ENCODE peak calls at places on chromosomes 5 and 9, in ten cellular contexts. One of them, this sample, is unnamed.
A peak's percentile ranks its signal among the peaks of the same experiment; 100 is the strongest.

GRCh38 chr9:2596003-2596402 is 25.6 kb upstream of the VLDLR start:
- DNase-seq in fibroblast of lung: no peak
- DNase-seq in fibroblast of mammary gland: no peak
- DNase-seq in CD4-positive, alpha-beta T cell: no peak
- DNase-seq in glutamatergic neuron: no peak
- DNase-seq in lung: no peak
- DNase-seq in HL-60: no peak
- DNase-seq in AG09319: no peak
- DNase-seq in adrenal gland: no peak
- DNase-seq in dorsolateral prefrontal cortex: no peak
- DNase-seq in this sample: no peak

GRCh38 chr9:73441890-73442818 is 290.5 kb downstream of the ANXA1 start:
- DNase-seq in adrenal gland: no peak
- DNase-seq in dorsolateral prefrontal cortex: no peak
- DNase-seq in glutamatergic neuron: no peak
- DNase-seq in fibroblast of mammary gland: peak; percentile 32
- DNase-seq in AG09319: no peak
- DNase-seq in CD4-positive, alpha-beta T cell: no peak
- DNase-seq in HL-60: no peak
- DNase-seq in fibroblast of lung: peak; percentile 82
- DNase-seq in lung: no peak
- DNase-seq in this sample: no peak

GRCh38 chr5:152271420-152271819 is 133.7 kb downstream of the NMUR2 start:
- DNase-seq in adrenal gland: peak; percentile 43
- DNase-seq in glutamatergic neuron: no peak
- DNase-seq in CD4-positive, alpha-beta T cell: no peak
- DNase-seq in lung: no peak
- DNase-seq in HL-60: peak; percentile 4
- DNase-seq in fibroblast of lung: no peak
- DNase-seq in AG09319: no peak
- DNase-seq in dorsolateral prefrontal cortex: peak; percentile 8
- DNase-seq in fibroblast of mammary gland: peak; percentile 0
- DNase-seq in this sample: no peak

GRCh38 chr9:95494416-95495371 is 22.1 kb downstream of the PTCH1 start:
- DNase-seq in fibroblast of lung: peak; percentile 72
- DNase-seq in AG09319: no peak
- DNase-seq in CD4-positive, alpha-beta T cell: peak; percentile 82
- DNase-seq in glutamatergic neuron: peak; percentile 39
- DNase-seq in adrenal gland: peak; percentile 19
- DNase-seq in HL-60: no peak
- DNase-seq in fibroblast of mammary gland: no peak
- DNase-seq in dorsolateral prefrontal cortex: no peak
- DNase-seq in lung: no peak
- DNase-seq in this sample: no peak

GRCh38 chr9:974064-974992 is 2.1 kb upstream of the DMRT3 start:
- DNase-seq in adrenal gland: no peak
- DNase-seq in fibroblast of mammary gland: no peak
- DNase-seq in lung: no peak
- DNase-seq in HL-60: no peak
- DNase-seq in CD4-positive, alpha-beta T cell: no peak
- DNase-seq in fibroblast of lung: no peak
- DNase-seq in dorsolateral prefrontal cortex: no peak
- DNase-seq in glutamatergic neuron: no peak
- DNase-seq in AG09319: no peak
- DNase-seq in this sample: no peak

GRCh38 chr5:89353837-89354551 is 471.0 kb upstream of the MEF2C start:
- DNase-seq in AG09319: no peak
- DNase-seq in CD4-positive, alpha-beta T cell: no peak
- DNase-seq in fibroblast of lung: no peak
- DNase-seq in dorsolateral prefrontal cortex: no peak
- DNase-seq in adrenal gland: no peak
- DNase-seq in lung: no peak
- DNase-seq in HL-60: no peak
- DNase-seq in fibroblast of mammary gland: no peak
- DNase-seq in glutamatergic neuron: no peak
- DNase-seq in this sample: no peak

GRCh38 chr9:130823435-130823834 is 11.6 kb upstream of the ABL1 start:
- DNase-seq in fibroblast of mammary gland: peak; percentile 45
- DNase-seq in dorsolateral prefrontal cortex: no peak
- DNase-seq in AG09319: no peak
- DNase-seq in CD4-positive, alpha-beta T cell: no peak
- DNase-seq in lung: no peak
- DNase-seq in fibroblast of lung: peak; percentile 63
- DNase-seq in glutamatergic neuron: no peak
- DNase-seq in HL-60: no peak
- DNase-seq in adrenal gland: no peak
- DNase-seq in this sample: no peak

GRCh38 chr9:8095531-8096223 is 296.1 kb upstream of the DMAC1 start:
- DNase-seq in AG09319: no peak
- DNase-seq in fibroblast of mammary gland: no peak
- DNase-seq in dorsolateral prefrontal cortex: no peak
- DNase-seq in glutamatergic neuron: no peak
- DNase-seq in lung: peak; percentile 32
- DNase-seq in CD4-positive, alpha-beta T cell: no peak
- DNase-seq in HL-60: no peak
- DNase-seq in adrenal gland: no peak
- DNase-seq in fibroblast of lung: no peak
- DNase-seq in this sample: no peak

GRCh38 chr9:34139477-34140146 is 13.1 kb upstream of the DCAF12 start:
- DNase-seq in dorsolateral prefrontal cortex: no peak
- DNase-seq in fibroblast of mammary gland: peak; percentile 87
- DNase-seq in HL-60: peak; percentile 53
- DNase-seq in adrenal gland: peak; percentile 93
- DNase-seq in AG09319: peak; percentile 54
- DNase-seq in glutamatergic neuron: no peak
- DNase-seq in CD4-positive, alpha-beta T cell: no peak
- DNase-seq in lung: peak; percentile 65
- DNase-seq in fibroblast of lung: peak; percentile 92
- DNase-seq in this sample: no peak

GRCh38 chr5:57753446-57753845 is 270.8 kb upstream of the ACTBL2 start:
- DNase-seq in lung: no peak
- DNase-seq in CD4-positive, alpha-beta T cell: no peak
- DNase-seq in AG09319: no peak
- DNase-seq in dorsolateral prefrontal cortex: no peak
- DNase-seq in glutamatergic neuron: no peak
- DNase-seq in fibroblast of mammary gland: no peak
- DNase-seq in adrenal gland: no peak
- DNase-seq in fibroblast of lung: no peak
- DNase-seq in HL-60: no peak
- DNase-seq in this sample: no peak

GRCh38 chr9:24041294-24041693 is 215.3 kb upstream of the ELAVL2 start:
- DNase-seq in adrenal gland: no peak
- DNase-seq in lung: no peak
- DNase-seq in fibroblast of lung: peak; percentile 4
- DNase-seq in CD4-positive, alpha-beta T cell: no peak
- DNase-seq in dorsolateral prefrontal cortex: no peak
- DNase-seq in glutamatergic neuron: peak; percentile 15
- DNase-seq in fibroblast of mammary gland: no peak
- DNase-seq in HL-60: no peak
- DNase-seq in AG09319: no peak
- DNase-seq in this sample: no peak

GRCh38 chr9:3951266-3951665 is 348.6 kb downstream of the GLIS3 start:
- DNase-seq in fibroblast of lung: no peak
- DNase-seq in AG09319: no peak
- DNase-seq in dorsolateral prefrontal cortex: no peak
- DNase-seq in glutamatergic neuron: no peak
- DNase-seq in CD4-positive, alpha-beta T cell: no peak
- DNase-seq in HL-60: no peak
- DNase-seq in fibroblast of mammary gland: no peak
- DNase-seq in lung: no peak
- DNase-seq in adrenal gland: no peak
- DNase-seq in this sample: no peak

GRCh38 chr5:154849261-154849660 is 1.1 kb downstream of the FAXDC2 start:
- DNase-seq in CD4-positive, alpha-beta T cell: no peak
- DNase-seq in dorsolateral prefrontal cortex: no peak
- DNase-seq in fibroblast of mammary gland: no peak
- DNase-seq in adrenal gland: no peak
- DNase-seq in glutamatergic neuron: no peak
- DNase-seq in HL-60: no peak
- DNase-seq in lung: no peak
- DNase-seq in fibroblast of lung: no peak
- DNase-seq in AG09319: no peak
- DNase-seq in this sample: no peak

GRCh38 chr9:90726215-90726614 is 75.4 kb upstream of the SYK start:
- DNase-seq in CD4-positive, alpha-beta T cell: no peak
- DNase-seq in adrenal gland: no peak
- DNase-seq in HL-60: no peak
- DNase-seq in lung: no peak
- DNase-seq in fibroblast of lung: no peak
- DNase-seq in fibroblast of mammary gland: no peak
- DNase-seq in AG09319: no peak
- DNase-seq in dorsolateral prefrontal cortex: no peak
- DNase-seq in glutamatergic neuron: no peak
- DNase-seq in this sample: no peak

GRCh38 chr5:109688647-109688998 is 1.1 kb upstream of the MAN2A1 start:
- DNase-seq in glutamatergic neuron: no peak
- DNase-seq in AG09319: no peak
- DNase-seq in CD4-positive, alpha-beta T cell: no peak
- DNase-seq in adrenal gland: no peak
- DNase-seq in dorsolateral prefrontal cortex: no peak
- DNase-seq in fibroblast of lung: no peak
- DNase-seq in HL-60: peak; percentile 36
- DNase-seq in fibroblast of mammary gland: peak; percentile 63
- DNase-seq in lung: no peak
- DNase-seq in this sample: no peak
- TF ChIP-seq CTCF in glutamatergic neuron: peak; percentile 82
- TF ChIP-seq CTCF in AG09319: peak; percentile 31
- TF ChIP-seq CTCF in CD4-positive, alpha-beta T cell: no peak
- TF ChIP-seq CTCF in adrenal gland: peak; percentile 20
- TF ChIP-seq CTCF in dorsolateral prefrontal cortex: peak; percentile 56
- TF ChIP-seq CTCF in fibroblast of lung: peak; percentile 50
- TF ChIP-seq CTCF in HL-60: peak; percentile 22
- TF ChIP-seq CTCF in fibroblast of mammary gland: peak; percentile 47
- TF ChIP-seq CTCF in lung: peak; percentile 20
- TF ChIP-seq CTCF in this sample: no peak

GRCh38 chr5:177357459-177358332 is at the start of gene RGS14:
- DNase-seq in fibroblast of lung: peak; percentile 64
- DNase-seq in adrenal gland: no peak
- DNase-seq in dorsolateral prefrontal cortex: no peak
- DNase-seq in glutamatergic neuron: no peak
- DNase-seq in fibroblast of mammary gland: no peak
- DNase-seq in CD4-positive, alpha-beta T cell: peak; percentile 65
- DNase-seq in AG09319: no peak
- DNase-seq in HL-60: peak; percentile 93
- DNase-seq in lung: peak; percentile 37
- DNase-seq in this sample: no peak
- TF ChIP-seq CTCF in fibroblast of lung: no peak
- TF ChIP-seq CTCF in adrenal gland: no peak
- TF ChIP-seq CTCF in dorsolateral prefrontal cortex: no peak
- TF ChIP-seq CTCF in glutamatergic neuron: no peak
- TF ChIP-seq CTCF in fibroblast of mammary gland: no peak
- TF ChIP-seq CTCF in CD4-positive, alpha-beta T cell: no peak
- TF ChIP-seq CTCF in AG09319: no peak
- TF ChIP-seq CTCF in HL-60: no peak
- TF ChIP-seq CTCF in lung: no peak
- TF ChIP-seq CTCF in this sample: no peak

GRCh38 chr9:82903503-82903902 is 159.4 kb downstream of the RASEF start:
- DNase-seq in CD4-positive, alpha-beta T cell: no peak
- DNase-seq in lung: no peak
- DNase-seq in dorsolateral prefrontal cortex: no peak
- DNase-seq in AG09319: no peak
- DNase-seq in fibroblast of lung: peak; percentile 33
- DNase-seq in fibroblast of mammary gland: no peak
- DNase-seq in adrenal gland: no peak
- DNase-seq in HL-60: no peak
- DNase-seq in glutamatergic neuron: no peak
- DNase-seq in this sample: no peak
- TF ChIP-seq CTCF in CD4-positive, alpha-beta T cell: no peak
- TF ChIP-seq CTCF in lung: no peak
- TF ChIP-seq CTCF in dorsolateral prefrontal cortex: no peak
- TF ChIP-seq CTCF in AG09319: no peak
- TF ChIP-seq CTCF in fibroblast of lung: no peak
- TF ChIP-seq CTCF in fibroblast of mammary gland: no peak
- TF ChIP-seq CTCF in adrenal gland: no peak
- TF ChIP-seq CTCF in HL-60: no peak
- TF ChIP-seq CTCF in glutamatergic neuron: no peak
- TF ChIP-seq CTCF in this sample: no peak

GRCh38 chr5:78763659-78764189 is 115.2 kb upstream of the LHFPL2 start:
- DNase-seq in HL-60: no peak
- DNase-seq in CD4-positive, alpha-beta T cell: no peak
- DNase-seq in AG09319: no peak
- DNase-seq in lung: no peak
- DNase-seq in glutamatergic neuron: no peak
- DNase-seq in fibroblast of lung: no peak
- DNase-seq in dorsolateral prefrontal cortex: no peak
- DNase-seq in adrenal gland: no peak
- DNase-seq in fibroblast of mammary gland: no peak
- DNase-seq in this sample: no peak

GRCh38 chr5:78761831-78762230 is 113.3 kb upstream of the LHFPL2 start:
- DNase-seq in HL-60: peak; percentile 10
- DNase-seq in glutamatergic neuron: no peak
- DNase-seq in fibroblast of lung: no peak
- DNase-seq in dorsolateral prefrontal cortex: no peak
- DNase-seq in lung: no peak
- DNase-seq in adrenal gland: no peak
- DNase-seq in fibroblast of mammary gland: no peak
- DNase-seq in AG09319: no peak
- DNase-seq in CD4-positive, alpha-beta T cell: no peak
- DNase-seq in this sample: no peak

GRCh38 chr5:78758169-78758839 is 109.7 kb upstream of the LHFPL2 start:
- DNase-seq in dorsolateral prefrontal cortex: no peak
- DNase-seq in glutamatergic neuron: no peak
- DNase-seq in CD4-positive, alpha-beta T cell: no peak
- DNase-seq in fibroblast of lung: peak; percentile 68
- DNase-seq in lung: no peak
- DNase-seq in HL-60: no peak
- DNase-seq in fibroblast of mammary gland: peak; percentile 65
- DNase-seq in AG09319: no peak
- DNase-seq in adrenal gland: peak; percentile 21
- DNase-seq in this sample: no peak

GRCh38 chr5:78757269-78758053 is 108.9 kb upstream of the LHFPL2 start:
- DNase-seq in fibroblast of lung: peak; percentile 68
- DNase-seq in dorsolateral prefrontal cortex: peak; percentile 4
- DNase-seq in lung: no peak
- DNase-seq in fibroblast of mammary gland: peak; percentile 98
- DNase-seq in CD4-positive, alpha-beta T cell: no peak
- DNase-seq in glutamatergic neuron: no peak
- DNase-seq in AG09319: peak; percentile 83
- DNase-seq in HL-60: no peak
- DNase-seq in adrenal gland: no peak
- DNase-seq in this sample: no peak

DNA sequence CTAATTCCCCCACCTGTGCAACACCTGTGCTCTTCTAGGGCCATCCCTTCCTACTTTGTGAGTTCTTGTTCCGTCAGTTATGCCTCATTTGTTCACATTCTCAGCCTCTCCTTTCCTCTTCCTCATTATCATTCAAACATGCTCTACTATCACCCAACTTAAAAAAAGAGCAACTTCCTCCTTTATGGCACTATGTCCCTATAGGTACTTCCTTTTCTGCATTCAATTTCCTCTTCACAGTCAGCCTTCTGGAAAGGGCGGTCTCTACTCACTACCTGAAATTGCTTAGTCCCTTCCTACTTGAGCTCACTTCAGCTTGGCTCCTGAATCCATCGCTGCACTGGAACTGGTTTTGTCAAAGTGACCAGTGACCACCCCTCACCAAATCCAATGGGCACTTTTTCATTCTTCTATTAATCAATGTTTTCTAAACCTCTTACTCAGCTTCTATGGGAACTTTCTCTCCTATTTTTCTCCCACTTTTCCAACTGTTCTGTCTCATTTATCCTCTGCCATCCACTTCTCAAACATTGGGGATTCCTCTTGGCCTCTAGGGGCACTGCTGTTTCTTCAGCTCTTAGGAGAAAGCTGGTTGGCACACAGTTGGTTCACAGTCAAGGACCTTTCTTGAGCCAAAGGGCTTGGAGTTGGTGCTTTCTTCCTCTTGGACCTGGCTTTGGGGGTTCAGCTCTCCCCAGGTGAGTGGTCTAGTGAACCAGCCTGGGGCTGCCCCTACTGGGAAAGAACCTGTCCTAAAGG is 112.0 kb upstream of the LHFPL2 start:
- DNase-seq in HL-60: peak; percentile 44
- DNase-seq in fibroblast of mammary gland: no peak
- DNase-seq in adrenal gland: no peak
- DNase-seq in dorsolateral prefrontal cortex: no peak
- DNase-seq in AG09319: no peak
- DNase-seq in glutamatergic neuron: no peak
- DNase-seq in fibroblast of lung: no peak
- DNase-seq in lung: no peak
- DNase-seq in CD4-positive, alpha-beta T cell: no peak
- DNase-seq in this sample: no peak
- TF ChIP-seq CTCF in HL-60: no peak
- TF ChIP-seq CTCF in fibroblast of mammary gland: peak; percentile 45
- TF ChIP-seq CTCF in adrenal gland: no peak
- TF ChIP-seq CTCF in dorsolateral prefrontal cortex: no peak
- TF ChIP-seq CTCF in AG09319: peak; percentile 16
- TF ChIP-seq CTCF in glutamatergic neuron: no peak
- TF ChIP-seq CTCF in fibroblast of lung: peak; percentile 31
- TF ChIP-seq CTCF in lung: no peak
- TF ChIP-seq CTCF in CD4-positive, alpha-beta T cell: no peak
- TF ChIP-seq CTCF in this sample: no peak

This sample was measured in omental fat pad.